ENCODE peak calls at places on chromosomes 11 and 22, in four cellular contexts. O is AG09309, I is brain microvascular endothelial cell, P is cardiac muscle cell. N is an unnamed sample.

GRCh38 chr11:92834296-92835020 is 135.0 kb upstream of the MTNR1B start:
- DNase-seq in O (no peak), I (no peak), P (no peak), N (no peak)

GRCh38 chr11:77883775-77884174 is 62.8 kb downstream of the AAMDC start:
- DNase-seq in O (no peak), I (no peak), P (no peak), N (no peak)

GRCh38 chr11:82003671-82004148 is 730.0 kb downstream of the FAM181B start:
- DNase-seq in O (peak; percentile 20), I (peak; percentile 80), P (no peak), N (peak; percentile 0)

GRCh38 chr11:61028135-61028729 is 56.8 kb downstream of the CD6 start:
- DNase-seq in O (no peak), I (no peak), P (no peak), N (no peak)

GRCh38 chr22:24429411-24430365 is 2.3 kb downstream of the ADORA2A start:
- DNase-seq in O (no peak), I (no peak), P (no peak), N (peak; percentile 20)

GRCh38 chr11:19511066-19511412 is 201.6 kb upstream of the NAV2 start:
- DNase-seq in O (no peak), I (no peak), P (no peak), N (no peak)

GRCh38 chr11:44572884-44573283 is 7.4 kb downstream of the CD82 start:
- DNase-seq in O (no peak), I (no peak), P (no peak), N (no peak)

GRCh38 chr11:113339909-113340569 is 25.7 kb downstream of the TTC12 start:
- DNase-seq in O (no peak), I (no peak), P (no peak), N (no peak)

GRCh38 chr22:33565580-33565995 is 354.7 kb downstream of the LARGE1 start:
- DNase-seq in O (no peak), I (no peak), P (peak; percentile 55), N (no peak)

GRCh38 chr11:12195773-12196172 is 85.4 kb downstream of the MICAL2 start:
- DNase-seq in O (no peak), I (no peak), P (no peak), N (no peak)

GRCh38 chr22:21624120-21624879 is 5.5 kb downstream of the YDJC start:
- DNase-seq in O (no peak), I (no peak), P (peak; percentile 37), N (peak; percentile 31)

GRCh38 chr22:50031189-50032091 is 18.9 kb upstream of the IL17REL start:
- DNase-seq in O (no peak), I (no peak), P (no peak), N (no peak)

GRCh38 chr11:58963551-58964075 is 24.3 kb downstream of the GLYATL1 start:
- DNase-seq in O (peak; percentile 37), I (peak; percentile 22), P (peak; percentile 46), N (peak; percentile 60)

GRCh38 chr11:44729065-44729464 is 2.3 kb downstream of the TSPAN18 start:
- DNase-seq in O (no peak), I (no peak), P (no peak), N (no peak)

GRCh38 chr11:65851083-65851579 is 6.8 kb downstream of the CFL1 start:
- DNase-seq in O (no peak), I (no peak), P (no peak), N (peak; percentile 51)

GRCh38 chr22:49930596-49931412 is 12.4 kb downstream of the CRELD2 start:
- DNase-seq in O (peak; percentile 24), I (peak; percentile 35), P (peak; percentile 87), N (peak; percentile 70)

GRCh38 chr22:50585781-50586180 is 3.1 kb upstream of the CHKB start:
- DNase-seq in O (no peak), I (no peak), P (no peak), N (no peak)

GRCh38 chr11:2799881-2800654 is 85.5 kb downstream of the CDKN1C start:
- DNase-seq in O (no peak), I (no peak), P (no peak), N (no peak)

GRCh38 chr11:34999453-34999852 is 83.0 kb downstream of the PDHX start:
- DNase-seq in O (no peak), I (no peak), P (no peak), N (peak; percentile 17)

GRCh38 chr11:58192229-58192628 is 3.4 kb downstream of the OR9Q2 start:
- DNase-seq in O (no peak), I (no peak), P (no peak), N (no peak)

GRCh38 chr22:29719894-29720645 is at the start of gene CABP7:
- DNase-seq in O (no peak), I (no peak), P (peak; percentile 45), N (no peak)

GRCh38 chr11:33471541-33471940 is 214.4 kb downstream of the HIPK3 start:
- DNase-seq in O (no peak), I (no peak), P (no peak), N (no peak)

GRCh38 chr11:85718991-85719807 is 33.2 kb upstream of the CCDC89 start:
- DNase-seq in O (peak; percentile 96), I (peak; percentile 93), P (no peak), N (peak; percentile 99)

GRCh38 chr22:31840581-31840980 is 86.8 kb downstream of the DEPDC5 start:
- DNase-seq in O (no peak), I (no peak), P (no peak), N (no peak)

GRCh38 chr22:29873943-29874342 is 9.0 kb upstream of the MTMR3 start:
- DNase-seq in O (no peak), I (no peak), P (no peak), N (no peak)

GRCh38 chr22:39556970-39557811 is 13.4 kb upstream of the CACNA1I start:
- DNase-seq in O (no peak), I (no peak), P (peak; percentile 56), N (peak; percentile 22)

GRCh38 chr11:20022363-20023081 is 137.8 kb downstream of the DBX1 start:
- DNase-seq in O (no peak), I (peak; percentile 61), P (peak; percentile 93), N (peak; percentile 62)

GRCh38 chr22:38907767-38908166 is 35.8 kb upstream of the CBX6 start:
- DNase-seq in O (no peak), I (no peak), P (no peak), N (no peak)

GRCh38 chr11:89613916-89614315 is 96.2 kb upstream of the TRIM77 start:
- DNase-seq in O (no peak), I (no peak), P (no peak), N (peak; percentile 18)

GRCh38 chr22:28002863-28003565 is 84.0 kb upstream of the PITPNB start:
- DNase-seq in O (no peak), I (no peak), P (no peak), N (no peak)

GRCh38 chr11:11842426-11843008 is 745 bp downstream of the USP47 start:
- DNase-seq in O (peak; percentile 70), I (peak; percentile 68), P (peak; percentile 80), N (peak; percentile 88)

DNA sequence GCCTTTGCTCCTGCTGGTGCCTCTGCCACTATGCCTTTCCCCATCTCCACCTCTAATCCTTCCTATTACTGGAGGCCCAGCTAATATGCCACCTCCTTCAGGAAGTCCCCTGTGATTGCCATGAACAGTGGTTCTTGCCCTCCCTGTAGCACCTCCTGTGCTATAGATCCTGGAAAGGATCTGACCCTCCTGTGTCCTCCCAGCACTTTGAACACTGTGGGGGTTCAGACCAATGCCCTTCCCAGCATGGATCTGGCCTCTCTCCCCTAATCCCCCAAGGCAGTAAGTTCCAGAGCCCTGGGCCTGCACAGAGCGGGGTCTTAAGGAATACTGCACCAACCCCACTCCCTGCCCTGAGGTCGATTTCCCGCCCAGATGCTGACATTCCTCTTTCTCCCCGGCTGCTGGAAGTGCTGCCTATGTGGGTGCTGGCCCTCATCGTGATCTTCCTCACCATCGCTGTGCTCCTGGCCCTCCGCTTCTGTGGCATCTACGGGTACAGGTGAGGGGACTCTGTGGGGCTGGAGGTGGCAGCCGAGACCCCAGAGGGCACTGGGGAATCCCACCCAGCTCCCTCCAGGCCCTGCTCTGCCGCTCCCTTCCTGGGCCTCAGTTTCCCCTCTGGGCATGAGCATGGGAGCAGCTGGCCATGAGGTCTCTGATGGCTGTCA is 21.6 kb downstream of the CSF2RB start:
- DNase-seq in O (no peak), I (no peak), P (no peak), N (no peak)
- TF ChIP-seq CTCF in O (no peak), I (no peak), P (no peak), N (no peak)

DNA sequence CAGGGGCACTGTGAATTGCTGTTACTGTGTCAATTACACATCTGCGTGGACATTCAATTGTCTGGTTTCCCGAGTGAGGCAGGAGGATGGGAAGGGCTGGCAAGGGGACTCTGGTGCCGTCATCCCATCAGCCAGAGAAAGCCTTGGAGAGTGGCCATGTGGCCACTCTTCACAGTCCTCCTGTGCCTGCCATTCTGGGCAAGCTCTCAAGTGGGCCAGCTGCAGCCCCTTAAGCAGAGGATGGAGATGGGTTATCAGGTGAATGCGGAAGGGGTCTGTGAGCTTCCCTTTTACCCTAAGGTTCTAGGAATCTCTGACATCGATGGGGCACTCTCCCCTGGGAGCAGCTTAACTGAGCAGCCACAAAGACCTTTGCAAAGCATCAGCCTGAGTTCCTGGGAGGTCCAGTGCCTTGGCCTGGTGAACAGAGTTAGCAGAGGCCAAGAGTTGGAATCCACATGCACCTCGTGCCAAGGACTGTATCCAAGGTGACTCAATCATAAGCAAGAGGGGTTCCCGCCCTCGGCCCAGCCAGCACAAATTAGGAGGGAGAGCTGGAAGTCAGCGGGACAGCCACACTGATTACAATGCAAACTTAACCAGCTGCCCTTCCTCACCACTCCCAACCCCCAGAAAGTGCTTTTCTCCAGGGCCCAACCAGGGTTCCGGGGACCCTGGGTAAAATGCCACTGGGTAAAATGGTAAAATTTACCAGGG is 193.7 kb downstream of the BUD13 start:
- DNase-seq in O (no peak), I (no peak), P (no peak), N (no peak)
- H3K4me3 ChIP-seq in O (no peak overlapping the region), I (no peak overlapping the region), P (no peak overlapping the region), N (no peak overlapping the region)

GRCh38 chr11:118892515-118892914 is 8.8 kb downstream of the CXCR5 start:
- DNase-seq in O (no peak), I (no peak), P (no peak), N (no peak)
- TF ChIP-seq CTCF in O (no peak), I (no peak), P (no peak), N (no peak)

DNA sequence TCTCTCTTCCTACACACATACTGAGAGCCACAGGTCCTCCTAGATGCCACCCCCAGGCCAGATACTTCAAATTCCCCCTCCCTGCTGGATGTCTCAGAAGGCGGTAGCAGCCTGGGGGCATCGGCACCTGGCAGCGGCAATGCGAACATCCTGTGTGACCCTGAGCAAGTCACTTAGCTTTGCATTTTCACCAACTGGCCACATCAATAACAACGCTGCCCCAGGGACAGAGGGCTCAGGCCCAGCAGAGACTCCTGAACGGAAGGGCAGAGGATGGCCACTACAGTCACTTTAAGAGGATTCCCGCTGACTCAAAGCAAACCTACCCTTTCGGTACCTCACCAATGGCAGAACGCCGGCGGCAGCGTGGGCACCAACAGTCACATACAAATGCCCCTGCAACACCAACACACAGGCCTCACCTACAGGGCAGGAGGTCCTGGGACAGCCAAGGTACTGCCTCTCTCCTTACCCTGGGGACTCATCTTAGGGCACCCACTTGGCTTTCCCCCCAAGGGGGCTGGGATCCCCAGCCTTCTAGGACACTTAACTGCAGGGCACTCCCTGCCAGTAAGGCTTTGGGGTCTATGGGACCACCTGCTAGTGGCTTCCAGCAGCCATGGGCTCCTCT is 1.6 kb downstream of the LMO1 start:
- DNase-seq in O (no peak), I (no peak), P (no peak), N (no peak)
- H3K4me3 ChIP-seq in O (no peak overlapping the region), I (peak overlapping the region; percentile 45), P (peak overlapping the region; percentile 32), N (peak overlapping the region; percentile 27)

N was measured in cardiac fibroblast.